ENCODE peak calls at places on chromosomes 5 and 9, in five cellular contexts. Q is iris pigment epithelial cell; B is ureter; J is M059J; K is activated CD8-positive, alpha-beta memory T cell treated with anti-CD3 and anti-CD28 coated beads, Interleukin-2, amount 50 U/mL, for 48 hours. S is an unnamed sample.

GRCh38 chr5:127112347-127112864 is 39.1 kb upstream of the C5orf63 start:
- DNase-seq in B (no peak), Q (peak; percentile 82), K (no peak), J (no peak), S (no peak)

GRCh38 chr9:126805546-126806262 is 864 bp downstream of the ZBTB43 start:
- DNase-seq in B (peak; percentile 56), K (peak; percentile 87), Q (peak; percentile 30), J (peak; percentile 80), S (peak; percentile 31)

GRCh38 chr5:157306690-157307089 is 40.8 kb downstream of the CYFIP2 start:
- DNase-seq in K (peak; percentile 50), B (no peak), Q (no peak), J (no peak), S (no peak)

GRCh38 chr5:170144286-170145023 is 38.8 kb downstream of the FOXI1 start:
- DNase-seq in J (no peak), K (peak; percentile 32), B (no peak), Q (no peak), S (no peak)

GRCh38 chr5:91263898-91264297 is 119.2 kb downstream of the ARRDC3 start:
- DNase-seq in K (no peak), B (no peak), Q (no peak), J (no peak), S (no peak)

GRCh38 chr5:72166070-72166979 is 59.0 kb downstream of the MAP1B start:
- DNase-seq in Q (peak; percentile 47), B (peak; percentile 54), J (peak; percentile 96), K (no peak), S (peak; percentile 89)

GRCh38 chr5:23994581-23995370 is 487.4 kb downstream of the PRDM9 start:
- DNase-seq in Q (no peak), B (no peak), K (no peak), J (no peak), S (no peak)

GRCh38 chr5:179137643-179138567 is 77.7 kb downstream of the ZNF354C start:
- DNase-seq in K (no peak), B (no peak), Q (no peak), J (no peak), S (no peak)

GRCh38 chr9:97405551-97405950 is 6.3 kb upstream of the TDRD7 start:
- DNase-seq in J (no peak), K (no peak), Q (no peak), B (no peak), S (no peak)

GRCh38 chr5:169006878-169007790 is 293.8 kb downstream of the SLIT3 start:
- DNase-seq in B (no peak), Q (no peak), K (no peak), J (peak; percentile 32), S (no peak)

S was measured in NCI-H82.